ENCODE peak calls at places on chromosome 1, in six cellular contexts. T, U, O, L, H and D are unnamed samples.

GRCh38 chr1:38454236-38454635 is 405.3 kb downstream of the RRAGC start:
- DNase-seq in H (peak; percentile 86), T (no peak), U (no peak), O (peak; percentile 9), L (no peak), D (no peak)

GRCh38 chr1:159821171-159821867 is 5.4 kb upstream of the SLAMF8 start:
- DNase-seq in H (no peak), U (no peak), T (no peak), L (no peak), O (peak; percentile 42), D (no peak)

GRCh38 chr1:43274125-43274803 is 4.5 kb downstream of the TMEM125 start:
- DNase-seq in T (peak; percentile 36), O (peak; percentile 92), H (no peak), U (peak; percentile 13), L (peak; percentile 17), D (no peak)

GRCh38 chr1:41776896-41777431 is 141.8 kb downstream of the HIVEP3 start:
- DNase-seq in O (peak; percentile 44), H (no peak), U (no peak), T (peak; percentile 66), L (no peak), D (no peak)

GRCh38 chr1:201399352-201400126 is 415 bp upstream of the LAD1 start:
- DNase-seq in T (no peak), H (no peak), L (no peak), O (no peak), U (no peak), D (peak; percentile 84)

GRCh38 chr1:159132271-159132881 is 39.0 kb upstream of the CADM3 start:
- DNase-seq in L (peak; percentile 57), O (peak; percentile 65), U (peak; percentile 45), T (no peak), H (no peak), D (peak; percentile 76)

GRCh38 chr1:87314101-87314500 is 14.6 kb upstream of the LMO4 start:
- DNase-seq in L (no peak), O (no peak), T (no peak), H (no peak), U (no peak), D (no peak)

GRCh38 chr1:93638307-93638847 is 43.3 kb downstream of the BCAR3 start:
- DNase-seq in T (no peak), H (no peak), L (no peak), O (no peak), U (no peak), D (no peak)

GRCh38 chr1:202058001-202058908 is 47.9 kb downstream of the ELF3 start:
- DNase-seq in U (no peak), T (no peak), L (no peak), H (no peak), O (peak; percentile 49), D (no peak)

GRCh38 chr1:94925561-94926364 is 1.1 kb downstream of the CNN3 start:
- DNase-seq in O (peak; percentile 23), H (peak; percentile 94), T (peak; percentile 76), U (peak; percentile 85), L (no peak), D (peak; percentile 89)

GRCh38 chr1:94927405-94928175 is 680 bp upstream of the CNN3 start:
- DNase-seq in L (no peak), H (no peak), T (no peak), U (no peak), O (no peak), D (no peak)

GRCh38 chr1:94924967-94925366 is 1.9 kb downstream of the CNN3 start:
- DNase-seq in L (no peak), U (no peak), H (no peak), T (no peak), O (no peak), D (no peak)

GRCh38 chr1:94926915-94927404 is at the start of gene CNN3:
- DNase-seq in T (peak; percentile 93), H (peak; percentile 96), L (peak; percentile 52), O (no peak), U (peak; percentile 96), D (peak; percentile 98)

GRCh38 chr1:94926365-94926914 is 470 bp downstream of the CNN3 start:
- DNase-seq in U (peak; percentile 75), L (no peak), T (peak; percentile 57), O (no peak), H (no peak), D (peak; percentile 85)
- TF ChIP-seq CTCF in U (peak; percentile 17), L (no peak), T (peak; percentile 24), O (no peak), H (peak; percentile 64), D (no peak)

GRCh38 chr1:54989473-54989872 is 9.0 kb downstream of the TMEM61 start:
- DNase-seq in L (no peak), H (no peak), T (no peak), U (no peak), O (no peak), D (peak; percentile 81)

GRCh38 chr1:54991939-54992338 is 6.8 kb upstream of the BSND start:
- DNase-seq in L (no peak), T (no peak), O (no peak), H (no peak), U (no peak), D (peak; percentile 49)

GRCh38 chr1:54990916-54991315 is 7.8 kb upstream of the BSND start:
- DNase-seq in T (no peak), O (no peak), L (no peak), U (no peak), H (no peak), D (peak; percentile 29)

GRCh38 chr1:54988975-54989374 is 8.5 kb downstream of the TMEM61 start:
- DNase-seq in T (no peak), U (no peak), O (no peak), L (no peak), H (no peak), D (no peak)

GRCh38 chr1:54989968-54990810 is 8.5 kb upstream of the BSND start:
- DNase-seq in O (no peak), L (no peak), T (no peak), U (no peak), H (no peak), D (peak; percentile 35)
- TF ChIP-seq CTCF in O (no peak), L (no peak), T (no peak), U (no peak), H (no peak), D (no peak)

GRCh38 chr1:210696709-210697108 is 368.0 kb downstream of the HHAT start:
- DNase-seq in U (no peak), O (no peak), T (no peak), L (no peak), H (no peak), D (no peak)
- TF ChIP-seq CTCF in U (no peak), O (no peak), T (no peak), L (no peak), H (no peak), D (no peak)

GRCh38 chr1:74611887-74612286 is 61.7 kb downstream of the ERICH3 start:
- DNase-seq in T (no peak), H (no peak), O (no peak), L (no peak), U (no peak), D (no peak)
- TF ChIP-seq CTCF in T (no peak), H (no peak), O (no peak), L (no peak), U (no peak), D (no peak)

GRCh38 chr1:177926201-177926600 is 43.7 kb downstream of the SEC16B start:
- DNase-seq in L (no peak), T (no peak), U (no peak), H (no peak), O (no peak), D (no peak)

GRCh38 chr1:177922209-177922608 is 47.6 kb downstream of the SEC16B start:
- DNase-seq in T (no peak), L (no peak), O (no peak), U (no peak), H (no peak), D (no peak)

GRCh38 chr1:177923441-177923840 is 46.4 kb downstream of the SEC16B start:
- DNase-seq in H (no peak), U (no peak), O (no peak), T (no peak), L (no peak), D (no peak)

GRCh38 chr1:177927021-177927596 is 42.7 kb downstream of the SEC16B start:
- DNase-seq in H (no peak), O (no peak), L (no peak), U (no peak), T (no peak), D (no peak)

GRCh38 chr1:177925006-177925405 is 44.9 kb downstream of the SEC16B start:
- DNase-seq in T (no peak), L (no peak), U (no peak), H (no peak), O (no peak), D (no peak)
- TF ChIP-seq CTCF in T (no peak), L (no peak), U (no peak), H (no peak), O (no peak), D (no peak)

DNA sequence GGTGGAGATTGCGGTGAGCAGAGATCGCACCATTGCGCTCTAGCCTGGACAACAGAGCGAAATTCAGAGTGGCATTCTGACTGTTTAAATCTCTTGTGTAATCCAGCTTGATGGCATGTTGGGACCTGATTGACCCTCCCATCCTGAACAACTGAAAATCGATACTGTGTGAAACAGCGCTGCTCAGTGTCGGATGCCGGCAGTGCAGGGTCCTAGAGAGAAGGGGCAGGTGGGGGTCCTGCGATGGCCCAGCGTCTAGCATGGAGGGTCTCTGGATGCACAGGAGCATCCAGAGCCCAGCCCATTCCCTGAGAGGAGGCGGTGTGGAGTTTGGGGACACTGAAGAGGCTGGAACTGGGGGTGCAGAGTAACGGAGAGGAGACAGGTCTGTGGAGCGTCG is 15.8 kb downstream of the AGT start:
- DNase-seq in T (no peak), H (peak; percentile 57), U (no peak), O (no peak), L (no peak), D (no peak)
- TF ChIP-seq CTCF in T (no peak), H (no peak), U (no peak), O (no peak), L (no peak), D (no peak)

GRCh38 chr1:204427302-204427701 is 15.7 kb upstream of the PPP1R15B start:
- DNase-seq in T (no peak), U (no peak), L (no peak), O (no peak), H (no peak), D (no peak)

GRCh38 chr1:204432708-204433107 is 21.1 kb upstream of the PPP1R15B start:
- DNase-seq in U (no peak), T (no peak), L (no peak), H (no peak), O (no peak), D (no peak)

GRCh38 chr1:204431310-204432184 is 19.9 kb upstream of the PPP1R15B start:
- DNase-seq in U (peak; percentile 85), T (peak; percentile 82), L (peak; percentile 70), H (peak; percentile 95), O (peak; percentile 83), D (peak; percentile 91)

GRCh38 chr1:204426474-204426873 is 14.9 kb upstream of the PPP1R15B start:
- DNase-seq in T (no peak), L (no peak), H (no peak), U (no peak), O (no peak), D (no peak)

GRCh38 chr1:204429746-204430145 is 18.1 kb upstream of the PPP1R15B start:
- DNase-seq in O (no peak), T (no peak), U (no peak), H (no peak), L (no peak), D (peak; percentile 66)
- TF ChIP-seq CTCF in O (no peak), T (no peak), U (no peak), H (no peak), L (no peak), D (no peak)

GRCh38 chr1:29124366-29125236 is 898 bp upstream of the TMEM200B start:
- DNase-seq in H (peak; percentile 96), L (peak; percentile 28), O (peak; percentile 67), U (peak; percentile 93), T (peak; percentile 73), D (peak; percentile 95)
- TF ChIP-seq CTCF in H (peak; percentile 90), L (no peak), O (no peak), U (peak; percentile 90), T (peak; percentile 95), D (peak; percentile 47)